ENCODE peak calls at places on chromosomes 13 and 19, in nine cellular contexts. X is adrenal gland, E is left ventricle myocardium inferior, Z is ascending aorta, Q is upper lobe of right lung, Y is cardiac muscle cell, N is kidney, L is mucosa of descending colon, W is AG04450. A is an unnamed sample. For H3K9me3, the result is how much of the 10 kb centered on the place peaks cover.

GRCh38 chr13:40495620-40496001 is 170.8 kb downstream of the FOXO1 start:
- DNase-seq in E (no peak), W (no peak), X (no peak), Q (no peak), Z (no peak), Y (no peak), N (no peak), L (no peak), A (no peak)

GRCh38 chr19:33264881-33265445 is 37.4 kb downstream of the CEBPA start:
- DNase-seq in Y (no peak), N (peak), Z (no peak), W (no peak), Q (no peak), L (peak), X (no peak), E (no peak), A (no peak)

GRCh38 chr19:2228157-2229030 is 7.7 kb downstream of the PLEKHJ1 start:
- DNase-seq in E (no peak), L (no peak), X (no peak), W (no peak), Q (no peak), Y (no peak), N (no peak), Z (no peak), A (no peak)

GRCh38 chr19:48274173-48274572 is 4.3 kb downstream of the ZNF114 start:
- DNase-seq in L (no peak), X (no peak), W (no peak), N (no peak), Q (no peak), E (no peak), Z (no peak), Y (no peak), A (no peak)

GRCh38 chr19:15280915-15281683 is 48.9 kb upstream of the EPHX3 start:
- DNase-seq in L (peak), Q (peak), E (peak), N (peak), X (peak), Y (peak), W (peak), Z (no peak), A (peak)

GRCh38 chr13:76222511-76222910 is 586.4 kb downstream of the LMO7 start:
- DNase-seq in N (no peak), E (no peak), X (no peak), L (no peak), Y (no peak), Q (no peak), Z (no peak), W (no peak), A (no peak)

GRCh38 chr19:46033401-46033800 is 7.4 kb downstream of the IGFL4 start:
- DNase-seq in L (no peak), Q (no peak), X (no peak), E (no peak), W (no peak), Z (no peak), N (no peak), Y (no peak), A (no peak)

GRCh38 chr19:54484451-54484850 is 11.4 kb upstream of the CDC42EP5 start:
- DNase-seq in X (no peak), E (no peak), Q (no peak), Z (no peak), Y (no peak), W (no peak), L (no peak), N (peak), A (no peak)

GRCh38 chr19:3338541-3339181 is 27.7 kb upstream of the NFIC start:
- DNase-seq in N (peak), L (peak), W (no peak), X (peak), E (peak), Z (no peak), Y (no peak), Q (peak), A (no peak)

GRCh38 chr13:98495627-98496238 is 81.2 kb downstream of the STK24 start:
- DNase-seq in W (no peak), Q (no peak), X (no peak), E (no peak), Z (no peak), L (no peak), Y (no peak), N (no peak), A (no peak)

GRCh38 chr13:98228661-98229349 is 51.7 kb upstream of the RNF113B start:
- DNase-seq in L (no peak), W (no peak), E (no peak), X (no peak), Y (no peak), N (no peak), Q (no peak), Z (no peak), A (no peak)

GRCh38 chr13:51997641-51998330 is 13.5 kb downstream of the ATP7B start:
- DNase-seq in Q (no peak), W (no peak), N (no peak), E (no peak), Y (no peak), Z (no peak), L (no peak), X (no peak), A (no peak)

GRCh38 chr19:55156202-55157063 is 1.1 kb downstream of the TNNI3 start:
- DNase-seq in L (peak), E (peak), Y (peak), N (peak), Q (peak), W (no peak), X (peak), Z (no peak), A (peak)

GRCh38 chr19:30788105-30788765 is 416.1 kb downstream of the ZNF536 start:
- DNase-seq in Q (no peak), W (no peak), L (no peak), Y (no peak), N (no peak), E (no peak), X (no peak), Z (no peak), A (no peak)

GRCh38 chr13:102897371-102898138 is 51.7 kb downstream of the ERCC5 start:
- DNase-seq in N (no peak), L (no peak), Y (no peak), E (peak), Z (no peak), W (no peak), Q (no peak), X (peak), A (no peak)

GRCh38 chr19:1400281-1401137 is 833 bp downstream of the GAMT start:
- DNase-seq in W (no peak), X (peak), Z (no peak), L (no peak), N (no peak), Q (no peak), E (peak), Y (peak), A (no peak)

GRCh38 chr13:27117158-27117557 is 54.5 kb downstream of the USP12 start:
- DNase-seq in E (no peak), W (peak), X (no peak), Y (no peak), L (no peak), Q (no peak), Z (no peak), N (no peak), A (no peak)

GRCh38 chr13:33676700-33677048 is 141.3 kb upstream of the RFC3 start:
- DNase-seq in X (peak), W (peak), Q (no peak), Z (no peak), E (peak), N (no peak), L (no peak), Y (peak), A (peak)

GRCh38 chr13:25286969-25287961 is at the start of gene MTMR6:
- DNase-seq in E (peak), N (peak), Z (peak), Y (peak), X (peak), W (peak), L (peak), Q (peak), A (peak)

GRCh38 chr13:20222553-20222952 is 9.6 kb downstream of the GJB6 start:
- DNase-seq in E (no peak), Y (no peak), N (no peak), W (no peak), X (no peak), Q (no peak), Z (no peak), L (no peak), A (no peak)
- H3K4me3 ChIP-seq in E (no peak), Y (no peak), N (no peak), W (no peak), X (no peak), Q (no peak), Z (no peak), L (no peak), A (no peak)

GRCh38 chr13:39379667-39380655 is 223.0 kb downstream of the LHFPL6 start:
- DNase-seq in E (no peak), N (no peak), X (no peak), Q (no peak), L (no peak), Z (no peak), W (no peak), Y (no peak), A (no peak)

GRCh38 chr13:39376088-39376487 is 226.9 kb downstream of the LHFPL6 start:
- DNase-seq in Q (no peak), W (no peak), N (no peak), Z (no peak), Y (no peak), L (no peak), E (no peak), X (no peak), A (no peak)

GRCh38 chr13:39379118-39379517 is 223.9 kb downstream of the LHFPL6 start:
- DNase-seq in Y (no peak), E (no peak), Q (no peak), X (no peak), L (no peak), W (no peak), N (no peak), Z (no peak), A (no peak)

GRCh38 chr13:39378293-39378692 is 224.7 kb downstream of the LHFPL6 start:
- DNase-seq in L (no peak), W (no peak), N (no peak), X (no peak), E (no peak), Y (no peak), Q (no peak), Z (no peak), A (no peak)

GRCh38 chr13:39377699-39378098 is 225.3 kb downstream of the LHFPL6 start:
- DNase-seq in N (no peak), L (no peak), Z (no peak), Q (no peak), E (no peak), X (no peak), W (no peak), Y (no peak), A (no peak)
- TF ChIP-seq CTCF in N (no peak), L (no peak), Z (no peak), Q (no peak), E (no peak), X (no peak), W (no peak), Y (no peak), A (no peak)

GRCh38 chr13:58043971-58044370 is 412.4 kb downstream of the PCDH17 start:
- DNase-seq in W (no peak), Z (no peak), X (no peak), Y (no peak), E (no peak), Q (no peak), N (no peak), L (no peak), A (no peak)
- H3K9me3 ChIP-seq in W (under half), Z (under half), X (under half), Y (under half), E (under half), Q (under half), N (under half), L (under half), A (under half)

GRCh38 chr19:49487277-49488045 is at the start of gene RPL13A:
- DNase-seq in N (peak), E (peak), Z (peak), Q (peak), Y (peak), L (peak), X (peak), W (peak), A (peak)

GRCh38 chr19:49488863-49489537 is 1.6 kb downstream of the RPL13A start:
- DNase-seq in Z (no peak), X (no peak), W (no peak), Y (no peak), E (no peak), L (no peak), Q (no peak), N (no peak), A (no peak)

GRCh38 chr19:49486710-49487276 is 615 bp upstream of the RPL13A start:
- DNase-seq in L (no peak), Z (no peak), X (no peak), N (no peak), Y (no peak), Q (no peak), W (no peak), E (no peak), A (no peak)

GRCh38 chr19:49488046-49488862 is 846 bp downstream of the RPL13A start:
- DNase-seq in L (no peak), W (no peak), N (no peak), Q (no peak), E (no peak), Y (no peak), X (no peak), Z (no peak), A (no peak)

DNA sequence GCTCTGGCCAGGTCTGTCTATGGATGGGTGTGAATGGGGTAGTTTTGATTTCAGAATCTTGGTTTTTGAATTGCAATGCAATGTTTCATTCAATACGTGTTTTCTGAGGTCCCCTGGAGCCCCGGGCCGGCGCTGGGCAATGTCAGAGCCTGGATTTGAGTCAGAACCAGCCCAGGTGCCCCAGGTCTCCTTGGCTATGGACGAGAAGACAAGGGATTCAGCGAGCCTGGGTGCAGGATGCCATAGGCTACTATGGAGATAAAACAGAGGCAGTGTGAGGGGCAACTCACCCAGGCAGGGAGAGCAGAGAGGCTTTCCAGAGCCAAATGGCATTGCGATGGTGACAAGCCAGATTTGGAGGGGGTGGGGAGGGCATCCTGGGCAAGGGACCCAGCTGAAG is 1.2 kb upstream of the RPL13A start:
- DNase-seq in E (no peak), X (no peak), Y (no peak), W (no peak), Q (no peak), Z (no peak), N (no peak), L (no peak), A (no peak)
- H3K4me3 ChIP-seq in E (no peak), X (no peak), Y (no peak), W (no peak), Q (no peak), Z (no peak), N (no peak), L (no peak), A (no peak)

DNA sequence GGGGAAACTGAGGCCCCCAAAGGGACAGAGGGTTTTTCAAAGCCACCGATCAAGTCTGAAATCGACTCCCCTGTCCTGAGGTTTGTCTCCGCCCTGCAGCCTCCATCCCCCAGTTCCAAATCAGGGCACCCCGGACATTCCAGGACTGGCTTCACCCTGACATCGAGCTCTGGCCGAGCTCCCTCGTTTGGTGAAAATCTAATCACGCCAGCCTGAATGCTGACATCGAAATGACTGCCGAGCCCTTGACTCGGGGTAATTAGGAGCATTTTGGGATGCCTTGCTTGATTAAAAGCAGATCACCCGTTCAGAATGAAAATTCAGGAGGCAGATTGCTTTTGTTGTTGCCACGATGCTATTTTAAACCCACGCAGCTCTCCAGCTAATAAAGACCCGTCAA is 34.3 kb downstream of the ZNRF4 start:
- DNase-seq in Y (no peak), L (no peak), Q (no peak), W (no peak), E (no peak), N (no peak), X (no peak), Z (no peak), A (no peak)
- TF ChIP-seq CTCF in Y (no peak), L (no peak), Q (no peak), W (no peak), E (no peak), N (no peak), X (no peak), Z (no peak), A (no peak)

GRCh38 chr19:52099497-52100138 is 4.1 kb upstream of the ZNF841 start:
- DNase-seq in Z (no peak), W (no peak), Y (no peak), X (no peak), Q (no peak), N (no peak), L (no peak), E (no peak), A (no peak)

GRCh38 chr19:52095172-52096014 is at the start of gene ZNF841:
- DNase-seq in W (peak), L (peak), E (peak), N (peak), Y (peak), Q (peak), Z (peak), X (peak), A (peak)

GRCh38 chr19:52094526-52094925 is 1.0 kb downstream of the ZNF841 start:
- DNase-seq in E (no peak), X (no peak), N (no peak), L (no peak), Y (no peak), Z (no peak), W (no peak), Q (no peak), A (no peak)
- H3K9me3 ChIP-seq in E (under half), X (under half), N (under half), L (half or more), Y (under half), Z (under half), W (under half), Q (under half), A (under half)

DNA sequence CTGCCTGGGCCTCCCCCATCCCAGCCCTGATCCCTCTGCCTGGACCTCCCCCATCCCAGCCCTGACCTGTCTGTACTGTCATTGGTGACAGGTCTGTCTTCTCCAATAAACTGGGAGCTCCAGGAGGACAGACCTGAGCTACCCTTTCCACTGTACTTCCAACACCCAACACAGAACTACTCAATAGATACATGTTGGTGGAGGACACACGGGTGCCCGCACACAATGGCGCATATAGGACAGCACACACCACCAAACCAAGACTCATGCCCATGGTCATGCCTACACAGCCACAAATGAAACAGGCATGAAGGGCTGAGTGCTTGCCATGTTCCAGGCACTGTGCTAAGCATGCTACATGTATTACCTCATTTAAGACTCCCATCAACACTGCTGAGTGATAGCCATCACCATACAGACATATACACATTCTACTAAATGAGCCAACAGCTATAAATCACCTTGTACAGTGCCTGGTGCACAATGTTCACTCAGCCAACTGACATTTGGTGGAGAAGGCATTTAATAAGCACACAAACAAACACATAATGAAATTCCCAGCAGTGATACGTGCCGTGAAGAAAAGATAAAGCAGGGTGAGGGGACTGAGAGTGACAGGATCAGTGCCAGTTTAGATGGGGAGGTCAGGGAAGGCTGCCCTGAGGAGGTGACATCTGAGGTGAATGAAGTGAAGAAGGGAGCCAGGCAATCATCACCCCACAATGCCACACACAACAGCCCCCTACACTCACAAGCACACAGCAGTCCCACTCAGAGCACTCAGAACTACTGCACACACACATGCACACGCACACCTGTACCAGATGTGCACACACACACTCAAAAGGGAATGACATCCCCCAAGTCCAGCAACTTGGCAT is 857 bp downstream of the POU2F2 start:
- DNase-seq in Y (no peak), L (no peak), X (no peak), W (no peak), Z (no peak), N (no peak), Q (no peak), E (no peak), A (no peak)
- H3K4me3 ChIP-seq in Y (no peak), L (no peak), X (peak), W (peak), Z (peak), N (no peak), Q (peak), E (peak), A (no peak)

GRCh38 chr19:5354403-5354802 is 13.8 kb upstream of the PTPRS start:
- DNase-seq in W (no peak), N (peak), E (no peak), Q (no peak), X (no peak), Z (no peak), Y (peak), L (no peak), A (peak)
- TF ChIP-seq CTCF in W (peak), N (no peak), E (no peak), Q (no peak), X (no peak), Z (no peak), Y (peak), L (no peak), A (peak)

DNA sequence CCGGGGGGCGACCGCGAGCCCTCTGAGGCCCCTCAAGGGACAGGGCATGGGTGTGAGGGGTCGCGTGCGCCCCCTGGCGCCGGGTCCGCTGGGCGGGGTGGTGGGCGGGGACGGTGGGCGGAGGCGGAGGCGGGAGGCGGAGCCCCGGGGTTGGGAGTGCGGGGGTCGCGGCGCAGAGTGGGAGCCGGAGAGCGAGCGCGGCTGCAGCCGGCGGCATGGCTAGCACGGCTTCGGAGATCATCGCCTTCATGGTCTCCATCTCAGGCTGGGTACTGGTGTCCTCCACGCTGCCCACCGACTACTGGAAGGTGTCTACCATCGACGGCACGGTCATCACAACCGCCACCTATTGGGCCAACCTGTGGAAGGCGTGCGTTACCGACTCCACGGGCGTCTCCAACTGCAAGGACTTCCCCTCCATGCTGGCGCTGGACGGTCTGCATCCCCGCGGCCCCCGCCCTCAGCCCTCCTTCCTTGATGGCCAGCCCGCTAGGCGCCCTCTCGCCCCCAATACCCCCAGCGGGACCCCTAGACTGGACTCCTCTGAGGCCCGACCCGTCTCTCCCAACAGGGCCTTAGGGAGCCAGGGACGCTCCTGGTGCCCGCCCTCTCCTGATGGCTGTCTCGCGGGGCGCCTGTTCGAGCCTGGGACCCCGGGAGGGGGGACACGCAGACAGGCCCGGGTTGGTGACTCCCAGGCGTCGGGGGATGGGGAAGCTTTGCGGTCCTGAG is at the start of gene CLDN10:
- DNase-seq in Z (no peak), Q (no peak), N (peak), L (no peak), W (no peak), X (no peak), E (no peak), Y (no peak), A (no peak)
- H3K9me3 ChIP-seq in Z (under half), Q (under half), N (under half), L (under half), W (under half), X (under half), E (under half), Y (under half), A (under half)

A was measured in BE2C.